ENCODE peak calls at places on chromosome 4, in ten cellular contexts. O is H1; W is IMR-90; Q is thoracic aorta; M is astrocyte; N is upper lobe of left lung; T is heart right ventricle; E is CD8-positive, alpha-beta T cell; C is Karpas-422; J is transverse colon. K is an unnamed sample.

GRCh38 chr4:173917255-173917960 is 366.1 kb downstream of the FBXO8 start:
- DNase-seq in E (no peak), W (peak; percentile 79), Q (no peak), O (no peak), N (no peak), T (no peak), C (no peak), J (no peak), M (peak; percentile 73), K (no peak)

GRCh38 chr4:74133786-74134499 is 24.0 kb upstream of the MTHFD2L start:
- DNase-seq in Q (peak; percentile 50), E (peak; percentile 55), W (peak; percentile 86), O (peak; percentile 83), C (peak; percentile 87), M (peak; percentile 59), J (peak; percentile 82), T (peak; percentile 85), N (peak; percentile 80), K (peak; percentile 83)

GRCh38 chr4:143089291-143089690 is 95.4 kb upstream of the USP38 start:
- DNase-seq in W (no peak), C (no peak), N (no peak), M (peak; percentile 3), O (no peak), J (no peak), T (no peak), Q (no peak), E (no peak), K (no peak)

GRCh38 chr4:125254111-125254510 is 60.6 kb upstream of the FAT4 start:
- DNase-seq in J (no peak), W (peak; percentile 84), T (no peak), N (no peak), M (peak; percentile 40), Q (no peak), O (no peak), E (no peak), C (no peak), K (no peak)

GRCh38 chr4:13289391-13289790 is 194.7 kb downstream of the RAB28 start:
- DNase-seq in E (no peak), M (peak; percentile 82), N (no peak), Q (no peak), C (no peak), J (no peak), O (no peak), W (peak; percentile 11), T (no peak), K (no peak)

GRCh38 chr4:65668201-65669007 is 1.9 kb downstream of the EPHA5 start:
- DNase-seq in E (no peak), W (no peak), J (no peak), Q (no peak), N (no peak), T (no peak), M (peak; percentile 63), C (no peak), O (peak; percentile 53), K (peak; percentile 64)

GRCh38 chr4:684611-685010 is 4.3 kb downstream of the SLC49A3 start:
- DNase-seq in N (no peak), O (no peak), E (no peak), C (no peak), M (no peak), Q (no peak), W (no peak), J (no peak), T (no peak), K (peak; percentile 76)

GRCh38 chr4:124167602-124168001 is 544.9 kb downstream of the ANKRD50 start:
- DNase-seq in O (no peak), T (no peak), J (no peak), Q (no peak), W (no peak), C (no peak), E (no peak), M (peak; percentile 38), N (no peak), K (no peak)

GRCh38 chr4:128427832-128428366 is 140.3 kb upstream of the PGRMC2 start:
- DNase-seq in J (peak; percentile 28), E (no peak), T (peak; percentile 21), N (peak; percentile 84), C (peak; percentile 91), W (peak; percentile 68), O (no peak), Q (no peak), M (peak; percentile 84), K (no peak)

GRCh38 chr4:128428397-128428796 is 140.8 kb upstream of the PGRMC2 start:
- DNase-seq in J (no peak), C (no peak), W (no peak), E (no peak), M (no peak), T (no peak), N (no peak), Q (no peak), O (no peak), K (no peak)

GRCh38 chr4:128424524-128425195 is 137.0 kb upstream of the PGRMC2 start:
- DNase-seq in W (peak; percentile 21), N (no peak), M (peak; percentile 35), O (no peak), J (no peak), T (no peak), Q (no peak), C (no peak), E (no peak), K (no peak)
- H3K27ac ChIP-seq in W (no peak overlapping the region), N (peak overlapping the region; percentile 18), M (no peak overlapping the region), O (no peak overlapping the region), J (peak overlapping the region; percentile 56), T (no peak overlapping the region), Q (no peak overlapping the region), C (no peak overlapping the region), E (no peak overlapping the region), K (no peak overlapping the region)

GRCh38 chr4:80072607-80073361 is at the start of gene ANTXR2:
- DNase-seq in E (peak; percentile 76), T (peak; percentile 87), O (peak; percentile 82), W (peak; percentile 98), C (no peak), J (peak; percentile 92), N (peak; percentile 94), M (peak; percentile 97), Q (peak; percentile 73), K (peak; percentile 97)

GRCh38 chr4:80074651-80075050 is 1.6 kb upstream of the ANTXR2 start:
- DNase-seq in O (no peak), N (no peak), J (no peak), T (no peak), C (no peak), M (no peak), W (no peak), Q (no peak), E (no peak), K (no peak)

GRCh38 chr4:80074059-80074458 is 1.0 kb upstream of the ANTXR2 start:
- DNase-seq in M (no peak), E (no peak), T (no peak), W (no peak), O (no peak), C (no peak), J (no peak), Q (no peak), N (no peak), K (no peak)

GRCh38 chr4:80071643-80072606 is 1.1 kb downstream of the ANTXR2 start:
- DNase-seq in Q (peak; percentile 4), T (peak; percentile 50), N (peak; percentile 50), E (peak; percentile 69), M (no peak), O (peak; percentile 81), J (peak; percentile 55), W (peak; percentile 22), C (no peak), K (peak; percentile 82)

DNA sequence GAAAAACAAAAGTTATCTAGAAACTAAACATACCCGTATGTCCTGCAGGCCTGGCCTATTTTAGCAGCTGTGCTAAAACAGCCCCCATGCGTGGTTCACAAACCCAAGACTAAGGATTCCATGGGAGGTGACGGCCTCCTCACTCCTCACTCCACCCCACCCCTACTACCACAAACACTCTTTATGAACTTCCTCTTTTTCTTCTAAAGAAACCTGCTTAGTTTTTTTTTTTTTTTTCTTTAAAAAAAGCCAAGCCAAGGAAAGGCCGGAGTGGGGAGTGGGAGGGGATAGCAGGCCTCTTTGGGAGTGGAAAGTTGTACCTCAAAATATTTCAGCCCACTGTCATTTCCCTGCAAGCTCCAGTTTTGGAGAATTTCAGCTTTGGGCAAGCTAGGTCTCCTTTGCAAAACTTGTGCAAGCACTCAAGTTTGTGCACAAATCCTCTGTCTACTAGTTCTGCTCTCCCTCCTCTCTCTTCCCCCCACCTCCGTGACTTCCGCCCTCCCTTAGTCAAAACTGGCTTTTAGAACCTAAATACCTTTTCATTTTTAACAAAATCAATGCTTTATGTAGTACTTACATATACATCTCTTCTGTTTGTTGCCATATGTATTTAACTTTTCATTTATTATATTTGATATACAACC is 456 bp upstream of the ANTXR2 start:
- DNase-seq in Q (no peak), C (no peak), N (no peak), W (no peak), T (no peak), E (peak; percentile 49), O (no peak), J (no peak), M (no peak), K (no peak)
- H3K4me1 ChIP-seq in Q (peaks cover 17% of the 10 kb centered on the region), C (peaks cover 8% of the 10 kb centered on the region), N (peaks cover 27% of the 10 kb centered on the region), W (peaks cover 1% of the 10 kb centered on the region), T (peaks cover 24% of the 10 kb centered on the region), E (peaks cover 30% of the 10 kb centered on the region), O (no peaks in the 10 kb centered on the region), J (peaks cover 26% of the 10 kb centered on the region), M (peaks cover 28% of the 10 kb centered on the region), K (peaks cover 7% of the 10 kb centered on the region)

DNA sequence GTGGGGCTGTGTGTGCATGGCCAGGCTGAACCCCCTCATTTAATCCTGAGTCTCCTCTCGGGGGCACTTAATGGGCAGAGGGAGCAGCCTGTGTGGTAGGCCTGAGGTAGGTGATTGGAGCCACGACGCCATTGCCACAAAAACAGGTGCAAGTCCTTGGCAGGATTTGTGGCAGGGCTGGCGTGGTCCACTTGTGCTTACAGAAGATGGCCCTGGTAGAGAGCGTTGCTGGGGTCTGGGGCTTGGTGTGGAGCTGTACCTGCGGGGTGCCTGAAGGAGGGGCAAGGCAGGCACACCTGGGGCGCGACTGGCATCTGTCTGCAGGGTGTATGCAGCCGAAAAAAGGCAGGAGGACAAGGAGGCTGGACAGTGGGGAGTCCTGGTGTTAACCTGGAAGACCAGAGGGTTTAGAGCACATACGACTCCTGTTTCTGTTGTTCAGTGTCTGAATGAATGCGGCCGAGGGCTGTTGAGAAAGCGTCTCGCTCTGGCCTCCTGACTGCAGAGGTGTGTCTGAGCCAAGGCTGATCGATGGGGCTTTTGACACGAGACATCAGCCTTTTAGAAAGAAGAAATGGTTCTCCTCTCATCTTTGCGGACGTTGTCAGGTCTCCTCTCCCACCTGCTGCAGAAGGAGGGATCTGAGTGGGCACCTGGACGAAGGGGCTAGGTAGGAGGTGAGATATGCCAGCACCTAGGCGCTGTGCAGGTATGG is 52.0 kb downstream of the TBC1D14 start:
- DNase-seq in M (no peak), W (no peak), E (no peak), C (no peak), N (no peak), O (no peak), J (no peak), Q (no peak), T (no peak), K (no peak)
- H3K27ac ChIP-seq in M (no peak overlapping the region), W (no peak overlapping the region), E (no peak overlapping the region), C (no peak overlapping the region), N (no peak overlapping the region), O (peak overlapping the region; percentile 68), J (no peak overlapping the region), Q (no peak overlapping the region), T (no peak overlapping the region), K (peak overlapping the region; percentile 16)

DNA sequence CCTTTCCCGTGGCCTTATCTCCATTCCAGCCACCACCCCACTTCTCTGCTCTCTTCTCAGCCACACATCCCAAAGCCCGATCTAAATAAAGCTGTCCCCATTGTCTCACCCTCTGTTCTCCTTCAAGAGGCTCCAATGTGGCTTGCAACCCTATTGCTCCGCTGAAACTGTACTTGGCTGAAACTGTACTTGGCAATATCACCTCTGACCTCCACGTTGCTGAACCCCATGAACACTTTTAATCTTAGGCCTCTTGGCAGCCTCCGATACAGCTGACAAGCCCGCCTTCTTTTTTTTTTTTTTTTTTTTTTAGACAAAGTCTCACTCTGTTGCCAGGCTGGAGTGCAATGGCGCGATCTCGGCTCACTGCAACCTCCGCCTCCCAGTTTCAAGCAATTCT is 12.1 kb downstream of the DCTD start:
- DNase-seq in T (no peak), O (no peak), N (no peak), E (no peak), C (no peak), Q (no peak), M (no peak), W (no peak), J (no peak), K (no peak)
- H3K4me1 ChIP-seq in T (no peaks in the 10 kb centered on the region), O (no peaks in the 10 kb centered on the region), N (no peaks in the 10 kb centered on the region), E (no peaks in the 10 kb centered on the region), C (no peaks in the 10 kb centered on the region), Q (no peaks in the 10 kb centered on the region), M (no peaks in the 10 kb centered on the region), W (peaks cover 10% of the 10 kb centered on the region), J (no peaks in the 10 kb centered on the region), K (no peaks in the 10 kb centered on the region)